ENCODE peak calls at places on chromosomes 6 and 20, in six cellular contexts. N is naive thymus-derived CD4-positive, alpha-beta T cell; L is AG04450; C is hepatocyte; K is astrocyte; P is heart right ventricle. O is an unnamed sample. For H3K9me3, the result is how much of the 10 kb centered on the place peaks cover.

GRCh38 chr6:96227135-96227534 is 211.4 kb downstream of the FUT9 start:
- DNase-seq in N (no peak), L (no peak), C (no peak), K (no peak), P (no peak), O (no peak)

GRCh38 chr20:10604865-10605440 is 68.8 kb downstream of the JAG1 start:
- DNase-seq in N (no peak), L (no peak), C (no peak), K (no peak), P (no peak), O (no peak)

GRCh38 chr20:64161595-64162238 is 2.5 kb upstream of the MYT1 start:
- DNase-seq in N (peak), L (no peak), C (peak), K (peak), P (peak), O (no peak)

GRCh38 chr6:157242791-157243190 is 80.5 kb downstream of the TMEM242 start:
- DNase-seq in N (no peak), L (no peak), C (no peak), K (no peak), P (no peak), O (no peak)

GRCh38 chr20:50272413-50273120 is 81.9 kb downstream of the CEBPB start:
- DNase-seq in N (no peak), L (no peak), C (no peak), K (no peak), P (no peak), O (no peak)

GRCh38 chr6:106512958-106513480 is 116.3 kb downstream of the RTN4IP1 start:
- DNase-seq in N (no peak), L (no peak), C (no peak), K (no peak), P (no peak), O (no peak)

GRCh38 chr6:139925894-139926641 is 551.6 kb upstream of the CITED2 start:
- DNase-seq in N (no peak), L (peak), C (peak), K (peak), P (no peak), O (no peak)

GRCh38 chr6:140736227-140736626 is 1361.8 kb upstream of the CITED2 start:
- DNase-seq in N (no peak), L (no peak), C (no peak), K (no peak), P (no peak), O (no peak)

GRCh38 chr20:5173763-5174162 is 47.0 kb downstream of the CDS2 start:
- DNase-seq in N (no peak), L (no peak), C (no peak), K (no peak), P (no peak), O (no peak)

GRCh38 chr6:70108230-70108629 is 194.7 kb downstream of the COL9A1 start:
- DNase-seq in N (no peak), L (no peak), C (peak), K (peak), P (no peak), O (no peak)

GRCh38 chr20:38201356-38201755 is 36.3 kb upstream of the TGM2 start:
- DNase-seq in N (no peak), L (peak), C (no peak), K (peak), P (no peak), O (no peak)

GRCh38 chr20:56400001-56400640 is 7.7 kb downstream of the CSTF1 start:
- DNase-seq in N (peak), L (peak), C (peak), K (peak), P (no peak), O (peak)

GRCh38 chr6:22610127-22610526 is 40.8 kb downstream of the HDGFL1 start:
- DNase-seq in N (no peak), L (no peak), C (no peak), K (no peak), P (no peak), O (no peak)

GRCh38 chr20:3843490-3843889 is 3.1 kb upstream of the MAVS start:
- DNase-seq in N (no peak), L (peak), C (no peak), K (peak), P (no peak), O (no peak)

GRCh38 chr6:124536157-124536556 is 426.1 kb upstream of the RNF217 start:
- DNase-seq in N (no peak), L (no peak), C (no peak), K (no peak), P (no peak), O (no peak)

GRCh38 chr20:11604339-11604738 is 313.4 kb upstream of the BTBD3 start:
- DNase-seq in N (no peak), L (no peak), C (no peak), K (no peak), P (no peak), O (no peak)

GRCh38 chr20:48639899-48640298 is 187.9 kb downstream of the PREX1 start:
- DNase-seq in N (no peak), L (no peak), C (no peak), K (no peak), P (no peak), O (no peak)

GRCh38 chr6:35497571-35498406 is 910 bp upstream of the TEAD3 start:
- DNase-seq in N (peak), L (peak), C (peak), K (peak), P (peak), O (no peak)

GRCh38 chr6:167077241-167077932 is 45.5 kb upstream of the CCR6 start:
- DNase-seq in N (no peak), L (no peak), C (no peak), K (no peak), P (no peak), O (no peak)

GRCh38 chr20:32051720-32052089 is 337 bp upstream of the HCK start:
- DNase-seq in N (no peak), L (no peak), C (no peak), K (no peak), P (no peak), O (no peak)

GRCh38 chr6:137443901-137444300 is 50.3 kb downstream of the OLIG3 start:
- DNase-seq in N (no peak), L (no peak), C (no peak), K (no peak), P (no peak), O (no peak)

GRCh38 chr20:56411759-56412472 is at the start of gene CASS4:
- DNase-seq in N (no peak), L (peak), C (peak), K (peak), P (no peak), O (no peak)

GRCh38 chr6:71028877-71029252 is 72.0 kb upstream of the B3GAT2 start:
- DNase-seq in N (no peak), L (no peak), C (no peak), K (no peak), P (no peak), O (no peak)

GRCh38 chr6:142313284-142313683 is 11.5 kb downstream of the ADGRG6 start:
- DNase-seq in N (no peak), L (no peak), C (peak), K (peak), P (no peak), O (no peak)

GRCh38 chr20:14561733-14562132 is 224.3 kb upstream of the FLRT3 start:
- DNase-seq in N (no peak), L (peak), C (no peak), K (no peak), P (no peak), O (no peak)

GRCh38 chr20:46142124-46142523 is 24.0 kb downstream of the CD40 start:
- DNase-seq in N (no peak), L (no peak), C (no peak), K (no peak), P (no peak), O (no peak)

GRCh38 chr20:58759947-58760346 is 67.3 kb downstream of the NPEPL1 start:
- DNase-seq in N (no peak), L (no peak), C (no peak), K (no peak), P (no peak), O (no peak)

GRCh38 chr6:42729731-42730130 is 7.3 kb upstream of the PRPH2 start:
- DNase-seq in N (no peak), L (no peak), C (peak), K (peak), P (no peak), O (no peak)
- H3K9me3 ChIP-seq in N (under half), L (under half), C (under half), K (under half), P (under half), O (under half)

DNA sequence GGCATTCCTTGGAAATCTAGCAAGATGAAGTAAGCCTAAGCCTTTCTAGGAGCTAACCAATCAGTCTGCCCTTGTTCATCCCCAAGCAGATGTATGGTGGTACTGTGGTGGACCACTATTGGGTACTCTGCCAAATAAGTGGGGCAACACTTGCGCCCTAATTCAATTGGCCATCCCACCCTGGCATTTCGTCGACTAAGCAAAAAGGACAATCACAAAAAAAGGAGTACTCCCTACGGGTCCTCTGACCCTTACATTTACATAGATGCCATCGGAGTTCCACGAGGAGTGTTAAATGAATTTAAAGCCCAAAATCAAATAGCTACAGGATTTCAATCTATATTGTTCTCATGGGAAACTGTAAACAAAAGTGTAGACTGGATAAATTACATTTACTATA is 19.5 kb downstream of the CHD6 start:
- DNase-seq in N (no peak), L (no peak), C (no peak), K (no peak), P (no peak), O (no peak)
- H3K9me3 ChIP-seq in N (half or more), L (under half), C (under half), K (under half), P (half or more), O (under half)

DNA sequence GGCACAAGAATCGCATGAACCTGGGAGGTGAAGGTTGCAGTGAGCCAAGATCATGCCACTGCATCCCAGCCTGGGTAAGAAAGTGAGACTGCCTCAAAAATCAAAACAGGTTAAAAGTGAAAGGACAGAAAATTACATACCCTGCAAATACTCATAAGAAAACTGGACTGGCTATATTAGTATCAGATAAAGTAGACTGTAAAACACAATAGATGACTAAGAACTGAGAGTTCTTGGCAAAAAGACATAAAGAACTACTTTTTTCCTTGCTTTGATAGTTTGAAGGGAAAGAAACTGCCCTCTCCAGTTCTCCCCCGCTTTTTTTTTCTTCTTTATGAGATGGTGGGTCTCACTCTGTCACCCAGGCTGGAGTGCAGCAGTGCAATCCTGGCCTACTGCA is 17.0 kb downstream of the SNX3 start:
- DNase-seq in N (no peak), L (no peak), C (no peak), K (peak), P (no peak), O (no peak)
- H3K9me3 ChIP-seq in N (under half), L (under half), C (under half), K (under half), P (under half), O (under half)

DNA sequence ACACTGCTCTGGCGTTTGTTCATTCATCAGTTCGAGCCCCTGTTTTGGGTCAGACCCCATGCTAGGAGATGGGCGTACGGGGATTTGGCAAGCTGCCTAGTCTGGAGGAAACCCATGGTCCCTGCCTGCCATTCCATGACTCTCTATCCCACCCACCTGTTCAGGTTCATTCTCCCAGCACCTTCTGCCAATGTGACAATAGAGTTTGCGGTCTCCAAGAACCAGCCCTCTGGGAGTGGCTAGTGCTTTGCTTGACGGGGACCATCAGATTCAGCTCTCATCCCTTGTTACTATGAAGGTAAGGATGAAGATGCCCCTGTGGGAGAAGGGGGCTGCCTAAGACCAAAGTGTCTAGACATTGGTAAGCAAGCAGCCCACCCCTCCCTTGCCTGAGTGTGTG is 345.0 kb downstream of the PTPRT start:
- DNase-seq in N (no peak), L (no peak), C (no peak), K (no peak), P (no peak), O (no peak)
- H3K9me3 ChIP-seq in N (under half), L (under half), C (under half), K (under half), P (under half), O (under half)

O was measured in T-helper 17 cell.